ENCODE peak calls at places on chromosomes 11 and 22, in five cellular contexts. One of them, this sample, is unnamed.

GRCh38 chr11:61985863-61986262 is 18.4 kb upstream of the FTH1 start:
- DNase-seq in mesothelial cell of epicardium: no peak
- DNase-seq in fibroblast of mammary gland: no peak
- DNase-seq in transverse colon: no peak
- DNase-seq in CD4-positive, alpha-beta T cell: no peak
- DNase-seq in this sample: no peak

GRCh38 chr22:44085743-44086741 is 61.9 kb downstream of the PARVB start:
- DNase-seq in mesothelial cell of epicardium: no peak
- DNase-seq in fibroblast of mammary gland: peak; percentile 73
- DNase-seq in transverse colon: peak; percentile 72
- DNase-seq in CD4-positive, alpha-beta T cell: no peak
- DNase-seq in this sample: no peak

GRCh38 chr11:108431370-108431769 is 36.0 kb downstream of the C11orf65 start:
- DNase-seq in mesothelial cell of epicardium: no peak
- DNase-seq in fibroblast of mammary gland: no peak
- DNase-seq in transverse colon: no peak
- DNase-seq in CD4-positive, alpha-beta T cell: no peak
- DNase-seq in this sample: no peak

GRCh38 chr11:129143335-129143734 is 48.8 kb downstream of the ARHGAP32 start:
- DNase-seq in mesothelial cell of epicardium: no peak
- DNase-seq in fibroblast of mammary gland: peak; percentile 99
- DNase-seq in transverse colon: peak; percentile 81
- DNase-seq in CD4-positive, alpha-beta T cell: no peak
- DNase-seq in this sample: no peak

GRCh38 chr11:67400942-67401494 is 640 bp downstream of the PPP1CA start:
- DNase-seq in mesothelial cell of epicardium: no peak
- DNase-seq in fibroblast of mammary gland: no peak
- DNase-seq in transverse colon: no peak
- DNase-seq in CD4-positive, alpha-beta T cell: no peak
- DNase-seq in this sample: no peak

GRCh38 chr11:20399498-20399897 is 12.0 kb downstream of the PRMT3 start:
- DNase-seq in mesothelial cell of epicardium: no peak
- DNase-seq in fibroblast of mammary gland: no peak
- DNase-seq in transverse colon: no peak
- DNase-seq in CD4-positive, alpha-beta T cell: no peak
- DNase-seq in this sample: no peak

GRCh38 chr11:102368472-102368871 is 21.5 kb downstream of the BIRC2 start:
- DNase-seq in mesothelial cell of epicardium: no peak
- DNase-seq in fibroblast of mammary gland: no peak
- DNase-seq in transverse colon: no peak
- DNase-seq in CD4-positive, alpha-beta T cell: no peak
- DNase-seq in this sample: no peak

GRCh38 chr11:122180435-122180834 is 64.4 kb upstream of the BLID start:
- DNase-seq in mesothelial cell of epicardium: no peak
- DNase-seq in fibroblast of mammary gland: peak; percentile 100
- DNase-seq in transverse colon: no peak
- DNase-seq in CD4-positive, alpha-beta T cell: no peak
- DNase-seq in this sample: no peak

GRCh38 chr11:36702330-36703054 is 104.5 kb upstream of the RAG2 start:
- DNase-seq in mesothelial cell of epicardium: no peak
- DNase-seq in fibroblast of mammary gland: peak; percentile 72
- DNase-seq in transverse colon: no peak
- DNase-seq in CD4-positive, alpha-beta T cell: no peak
- DNase-seq in this sample: peak; percentile 14

GRCh38 chr11:99739464-99740089 is 718.8 kb downstream of the CNTN5 start:
- DNase-seq in mesothelial cell of epicardium: no peak
- DNase-seq in fibroblast of mammary gland: peak; percentile 44
- DNase-seq in transverse colon: no peak
- DNase-seq in CD4-positive, alpha-beta T cell: no peak
- DNase-seq in this sample: no peak

GRCh38 chr22:27844656-27845602 is 43.4 kb upstream of the MN1 start:
- DNase-seq in mesothelial cell of epicardium: no peak
- DNase-seq in fibroblast of mammary gland: no peak
- DNase-seq in transverse colon: no peak
- DNase-seq in CD4-positive, alpha-beta T cell: no peak
- DNase-seq in this sample: no peak

GRCh38 chr22:17265649-17266248 is 46.5 kb upstream of the ADA2 start:
- DNase-seq in mesothelial cell of epicardium: no peak
- DNase-seq in fibroblast of mammary gland: no peak
- DNase-seq in transverse colon: peak; percentile 64
- DNase-seq in CD4-positive, alpha-beta T cell: no peak
- DNase-seq in this sample: no peak

GRCh38 chr11:72373163-72373562 is 61.2 kb downstream of the CLPB start:
- DNase-seq in mesothelial cell of epicardium: no peak
- DNase-seq in fibroblast of mammary gland: no peak
- DNase-seq in transverse colon: no peak
- DNase-seq in CD4-positive, alpha-beta T cell: no peak
- DNase-seq in this sample: no peak

GRCh38 chr22:23984430-23984829 is 4.5 kb downstream of the GSTT2 start:
- DNase-seq in mesothelial cell of epicardium: no peak
- DNase-seq in fibroblast of mammary gland: peak; percentile 53
- DNase-seq in transverse colon: no peak
- DNase-seq in CD4-positive, alpha-beta T cell: no peak
- DNase-seq in this sample: no peak

GRCh38 chr11:11844272-11844671 is 2.5 kb downstream of the USP47 start:
- DNase-seq in mesothelial cell of epicardium: no peak
- DNase-seq in fibroblast of mammary gland: no peak
- DNase-seq in transverse colon: no peak
- DNase-seq in CD4-positive, alpha-beta T cell: no peak
- DNase-seq in this sample: no peak

GRCh38 chr22:24189249-24190158 is 8.2 kb downstream of the SUSD2 start:
- DNase-seq in mesothelial cell of epicardium: no peak
- DNase-seq in fibroblast of mammary gland: peak; percentile 67
- DNase-seq in transverse colon: peak; percentile 73
- DNase-seq in CD4-positive, alpha-beta T cell: no peak
- DNase-seq in this sample: peak; percentile 65

GRCh38 chr11:85843929-85844328 is 11.3 kb upstream of the CCDC83 start:
- DNase-seq in mesothelial cell of epicardium: no peak
- DNase-seq in fibroblast of mammary gland: no peak
- DNase-seq in transverse colon: no peak
- DNase-seq in CD4-positive, alpha-beta T cell: no peak
- DNase-seq in this sample: no peak

GRCh38 chr11:85857098-85857497 is 1.9 kb downstream of the CCDC83 start:
- DNase-seq in mesothelial cell of epicardium: no peak
- DNase-seq in fibroblast of mammary gland: no peak
- DNase-seq in transverse colon: no peak
- DNase-seq in CD4-positive, alpha-beta T cell: no peak
- DNase-seq in this sample: no peak

GRCh38 chr11:762421-763072 is 14.7 kb downstream of the GATD1 start:
- DNase-seq in mesothelial cell of epicardium: no peak
- DNase-seq in fibroblast of mammary gland: peak; percentile 91
- DNase-seq in transverse colon: peak; percentile 52
- DNase-seq in CD4-positive, alpha-beta T cell: peak; percentile 34
- DNase-seq in this sample: no peak

DNA sequence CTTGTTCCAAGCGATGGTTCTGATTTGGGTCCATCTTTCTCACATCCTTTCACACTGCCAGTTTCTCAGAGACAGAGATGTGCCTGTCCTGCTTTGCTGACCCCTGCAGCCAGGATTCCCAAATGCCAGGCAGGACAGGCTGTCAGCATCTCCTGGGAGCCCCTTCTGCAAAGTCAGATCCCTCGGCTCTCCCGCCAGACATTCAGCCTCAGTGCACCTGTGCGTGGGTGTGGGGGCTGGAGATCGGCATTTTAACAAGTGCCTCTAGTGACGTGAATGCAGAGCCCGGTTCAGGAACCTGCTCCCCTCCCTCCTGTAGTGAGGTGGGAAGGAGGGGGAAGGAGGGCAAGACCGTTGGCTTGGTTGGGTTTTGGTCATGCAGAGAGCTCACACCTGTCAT is 108.9 kb upstream of the FGF3 start:
- DNase-seq in mesothelial cell of epicardium: peak; percentile 5
- DNase-seq in fibroblast of mammary gland: no peak
- DNase-seq in transverse colon: no peak
- DNase-seq in CD4-positive, alpha-beta T cell: no peak
- DNase-seq in this sample: no peak
- TF ChIP-seq CTCF in mesothelial cell of epicardium: no peak
- TF ChIP-seq CTCF in fibroblast of mammary gland: no peak
- TF ChIP-seq CTCF in transverse colon: no peak
- TF ChIP-seq CTCF in CD4-positive, alpha-beta T cell: no peak
- TF ChIP-seq CTCF in this sample: no peak

GRCh38 chr11:32379714-32380113 is 55.6 kb downstream of the WT1 start:
- DNase-seq in mesothelial cell of epicardium: no peak
- DNase-seq in fibroblast of mammary gland: no peak
- DNase-seq in transverse colon: no peak
- DNase-seq in CD4-positive, alpha-beta T cell: no peak
- DNase-seq in this sample: no peak

DNA sequence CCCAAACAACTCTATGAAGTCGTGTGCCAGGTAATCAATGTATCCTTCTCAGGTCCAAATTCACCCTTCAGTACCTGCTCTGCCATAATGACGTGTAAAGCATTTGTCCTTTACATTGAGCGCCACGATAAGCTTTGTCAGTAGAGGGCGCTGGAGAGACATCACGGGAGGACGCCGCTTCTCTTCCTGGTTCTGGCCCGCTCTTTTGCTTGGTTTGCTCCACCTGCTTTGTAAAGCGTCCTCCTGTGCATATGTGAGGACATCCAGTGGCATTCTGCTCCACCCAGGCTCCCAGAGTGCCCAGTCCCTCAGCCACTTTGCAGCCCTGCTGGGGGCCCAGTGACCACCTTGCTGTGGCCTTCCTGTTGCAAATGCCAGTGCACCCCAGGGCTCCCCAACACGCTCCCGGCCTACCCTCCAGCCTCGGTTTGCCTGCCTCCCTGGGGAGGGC is 61.1 kb downstream of the WT1 start:
- DNase-seq in mesothelial cell of epicardium: no peak
- DNase-seq in fibroblast of mammary gland: peak; percentile 28
- DNase-seq in transverse colon: peak; percentile 48
- DNase-seq in CD4-positive, alpha-beta T cell: no peak
- DNase-seq in this sample: no peak
- TF ChIP-seq CTCF in mesothelial cell of epicardium: no peak
- TF ChIP-seq CTCF in fibroblast of mammary gland: peak; percentile 64
- TF ChIP-seq CTCF in transverse colon: peak; percentile 32
- TF ChIP-seq CTCF in CD4-positive, alpha-beta T cell: no peak
- TF ChIP-seq CTCF in this sample: peak; percentile 53

GRCh38 chr22:37629928-37630327 is 9.5 kb upstream of the SH3BP1 start:
- DNase-seq in mesothelial cell of epicardium: no peak
- DNase-seq in fibroblast of mammary gland: no peak
- DNase-seq in transverse colon: no peak
- DNase-seq in CD4-positive, alpha-beta T cell: no peak
- DNase-seq in this sample: no peak
- TF ChIP-seq CTCF in mesothelial cell of epicardium: no peak
- TF ChIP-seq CTCF in fibroblast of mammary gland: no peak
- TF ChIP-seq CTCF in transverse colon: no peak
- TF ChIP-seq CTCF in CD4-positive, alpha-beta T cell: no peak
- TF ChIP-seq CTCF in this sample: no peak

DNA sequence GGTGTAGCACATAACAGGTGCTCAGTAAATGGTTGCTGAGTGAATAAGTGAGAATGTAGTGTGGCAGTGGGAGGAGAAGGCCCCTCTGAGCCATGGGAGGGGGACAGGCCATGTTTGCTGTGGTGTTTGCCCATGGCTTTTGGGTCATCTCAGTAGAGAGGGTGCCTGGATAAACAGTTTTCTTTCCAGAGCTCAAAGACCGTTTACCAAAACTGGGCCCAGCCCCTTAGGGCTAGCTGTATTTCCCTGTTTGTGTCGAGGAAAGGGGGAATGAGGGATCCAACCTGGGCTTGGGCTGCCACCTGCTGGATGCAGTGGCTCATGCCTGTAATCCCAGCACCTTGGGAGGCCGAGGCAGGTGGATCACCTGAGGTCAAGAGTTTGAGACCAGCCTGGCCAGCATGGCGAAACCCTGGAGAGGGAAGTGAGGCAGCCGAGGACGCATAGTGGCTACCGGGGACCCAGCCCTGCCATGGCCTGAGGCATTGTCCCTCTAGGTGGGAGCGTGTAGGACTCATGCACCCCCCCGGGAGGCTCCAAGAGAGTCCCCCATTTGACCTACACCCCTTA is 8.7 kb upstream of the LTO1 start:
- DNase-seq in mesothelial cell of epicardium: no peak
- DNase-seq in fibroblast of mammary gland: no peak
- DNase-seq in transverse colon: peak; percentile 27
- DNase-seq in CD4-positive, alpha-beta T cell: no peak
- DNase-seq in this sample: no peak
- TF ChIP-seq CTCF in mesothelial cell of epicardium: peak; percentile 20
- TF ChIP-seq CTCF in fibroblast of mammary gland: peak; percentile 30
- TF ChIP-seq CTCF in transverse colon: peak; percentile 29
- TF ChIP-seq CTCF in CD4-positive, alpha-beta T cell: no peak
- TF ChIP-seq CTCF in this sample: peak; percentile 61

GRCh38 chr22:19168088-19168890 is 10.2 kb downstream of the SLC25A1 start:
- DNase-seq in mesothelial cell of epicardium: no peak
- DNase-seq in fibroblast of mammary gland: no peak
- DNase-seq in transverse colon: no peak
- DNase-seq in CD4-positive, alpha-beta T cell: no peak
- DNase-seq in this sample: no peak
- TF ChIP-seq CTCF in mesothelial cell of epicardium: no peak
- TF ChIP-seq CTCF in fibroblast of mammary gland: no peak
- TF ChIP-seq CTCF in transverse colon: no peak
- TF ChIP-seq CTCF in CD4-positive, alpha-beta T cell: no peak
- TF ChIP-seq CTCF in this sample: peak; percentile 32